ENCODE peak calls at places on chromosomes 5 and 9, in nine cellular contexts. T is fibroblast of pulmonary artery, Q is A673, S is left ventricle myocardium inferior, H is astrocyte of the spinal cord, N is foreskin fibroblast, K is neural crest cell, X is activated B cell treated with CpG ODN at 0.5 μM for 24 hours, F is progenitor cell of endocrine pancreas. A is an unnamed sample.

GRCh38 chr5:150860422-150860821 is 14.1 kb downstream of the IRGM start:
- DNase-seq in T (no peak), X (no peak), S (no peak), Q (no peak), N (no peak), H (no peak), F (no peak), K (no peak), A (peak)

GRCh38 chr5:113199122-113199905 is 222.7 kb downstream of the DCP2 start:
- DNase-seq in N (peak), K (no peak), Q (peak), F (no peak), H (peak), X (no peak), S (no peak), T (peak), A (no peak)

GRCh38 chr9:19342927-19343326 is 37.1 kb downstream of the RPS6 start:
- DNase-seq in T (peak), F (no peak), H (no peak), Q (no peak), S (no peak), X (no peak), N (no peak), K (no peak), A (no peak)

GRCh38 chr9:33187519-33188218 is 20.5 kb upstream of the B4GALT1 start:
- DNase-seq in X (no peak), H (peak), S (peak), F (no peak), T (peak), K (no peak), Q (no peak), N (peak), A (no peak)

GRCh38 chr9:130794923-130795495 is 40.0 kb upstream of the ABL1 start:
- DNase-seq in N (peak), H (no peak), T (peak), Q (no peak), X (no peak), K (no peak), F (no peak), S (no peak), A (no peak)

GRCh38 chr5:53089481-53089976 is 20.0 kb downstream of the MOCS2 start:
- DNase-seq in H (no peak), N (no peak), S (no peak), T (no peak), F (no peak), X (no peak), Q (no peak), K (no peak), A (no peak)

GRCh38 chr9:134571326-134571871 is 70.2 kb upstream of the COL5A1 start:
- DNase-seq in N (no peak), X (no peak), T (no peak), H (no peak), Q (peak), S (peak), K (no peak), F (peak), A (peak)

GRCh38 chr5:64603676-64604075 is 86.6 kb upstream of the SHISAL2B start:
- DNase-seq in F (no peak), K (no peak), X (no peak), S (no peak), T (no peak), Q (no peak), H (no peak), N (peak), A (no peak)

GRCh38 chr5:60842859-60843692 is 993 bp downstream of the ELOVL7 start:
- DNase-seq in K (peak), N (peak), X (no peak), S (no peak), T (no peak), Q (no peak), F (no peak), H (peak), A (no peak)

GRCh38 chr5:102771435-102771834 is 16.3 kb downstream of the PAM start:
- DNase-seq in X (no peak), S (no peak), H (no peak), N (no peak), K (no peak), Q (no peak), F (no peak), T (peak), A (no peak)

GRCh38 chr9:107153336-107153735 is 129.7 kb upstream of the RAD23B start:
- DNase-seq in F (no peak), T (no peak), N (peak), K (no peak), Q (no peak), S (no peak), H (peak), X (no peak), A (no peak)

GRCh38 chr5:90881626-90882150 is 323.1 kb downstream of the ADGRV1 start:
- DNase-seq in Q (no peak), H (no peak), F (no peak), T (no peak), K (no peak), X (no peak), N (no peak), S (no peak), A (no peak)

GRCh38 chr9:127162046-127162445 is 39.6 kb upstream of the ANGPTL2 start:
- DNase-seq in K (no peak), N (peak), F (no peak), H (no peak), S (no peak), X (no peak), Q (no peak), T (no peak), A (peak)

GRCh38 chr9:132647355-132647754 is 22.4 kb downstream of the DDX31 start:
- DNase-seq in T (peak), Q (no peak), H (peak), F (no peak), S (no peak), K (no peak), X (no peak), N (peak), A (no peak)

GRCh38 chr9:13436591-13436990 is 157.1 kb upstream of the MPDZ start:
- DNase-seq in N (no peak), F (no peak), H (no peak), X (no peak), Q (no peak), K (no peak), S (no peak), T (peak), A (no peak)

GRCh38 chr5:91998774-91999173 is 615.7 kb upstream of the ARRDC3 start:
- DNase-seq in T (no peak), Q (no peak), F (no peak), N (no peak), X (no peak), K (no peak), H (no peak), S (no peak), A (no peak)

GRCh38 chr5:102617857-102618187 is 119.0 kb upstream of the SLCO6A1 start:
- DNase-seq in F (no peak), N (no peak), H (no peak), X (no peak), Q (no peak), T (no peak), K (no peak), S (no peak), A (no peak)

GRCh38 chr9:20407013-20407412 is 215.3 kb downstream of the MLLT3 start:
- DNase-seq in X (no peak), Q (no peak), S (no peak), T (no peak), H (no peak), N (peak), F (no peak), K (no peak), A (no peak)

DNA sequence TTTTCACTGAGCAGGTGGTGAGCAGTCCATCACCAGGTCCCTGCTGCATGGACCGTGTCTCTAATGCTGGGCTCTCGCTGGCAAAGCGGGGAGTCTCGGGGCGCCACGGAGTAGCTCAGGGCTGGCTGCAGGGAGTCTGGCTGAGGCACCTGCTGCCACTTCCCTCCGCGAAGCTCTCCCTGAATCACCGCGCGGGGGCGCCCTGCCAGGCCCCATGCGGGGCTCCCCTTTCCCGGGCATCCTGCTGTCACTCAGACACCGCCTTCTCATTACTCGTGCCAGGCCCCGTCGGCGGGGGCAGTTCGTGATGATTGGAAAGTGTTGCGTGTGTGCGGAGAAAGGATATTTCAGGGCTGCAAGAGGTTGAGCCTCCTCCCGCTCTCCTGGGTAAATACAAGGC is 335.8 kb downstream of the IRX2 start:
- DNase-seq in T (no peak), S (no peak), H (no peak), K (no peak), Q (no peak), N (no peak), X (no peak), F (peak), A (no peak)
- TF ChIP-seq CTCF in T (no peak), S (no peak), H (no peak), K (peak), Q (no peak), N (no peak), X (no peak), F (peak), A (no peak)

DNA sequence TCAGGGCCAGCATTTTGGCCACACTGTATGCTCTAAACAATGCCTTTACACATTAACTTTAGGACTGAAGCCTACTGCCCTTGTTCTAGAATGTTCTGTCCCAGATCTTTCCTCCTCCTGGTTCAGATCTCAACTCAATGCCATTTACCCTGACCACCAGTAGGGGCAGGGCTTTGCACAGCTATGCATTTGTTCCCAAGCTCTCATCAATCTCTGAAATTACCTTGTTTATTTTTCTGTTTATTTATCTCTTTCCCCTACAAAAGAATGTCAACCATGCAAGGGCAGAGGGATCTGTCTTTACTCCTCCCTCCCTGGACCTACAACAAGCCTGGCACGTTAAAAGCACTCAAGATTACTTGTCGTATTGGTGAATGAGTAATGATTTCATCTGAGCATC is 612.9 kb downstream of the BNC2 start:
- DNase-seq in X (no peak), N (peak), F (no peak), H (no peak), Q (no peak), T (peak), K (no peak), S (no peak), A (no peak)
- TF ChIP-seq CTCF in X (no peak), N (peak), F (peak), H (peak), Q (peak), T (peak), K (peak), S (peak), A (peak)

GRCh38 chr5:36875051-36875788 is 1.3 kb upstream of the NIPBL start:
- DNase-seq in N (peak), T (peak), K (peak), Q (peak), F (peak), S (peak), H (peak), X (peak), A (no peak)

GRCh38 chr5:36874465-36874864 is 2.1 kb upstream of the NIPBL start:
- DNase-seq in X (no peak), H (peak), F (no peak), T (no peak), Q (peak), K (no peak), S (no peak), N (no peak), A (no peak)

GRCh38 chr5:36876965-36877666 is 547 bp downstream of the NIPBL start:
- DNase-seq in S (peak), Q (peak), K (peak), F (peak), N (peak), X (peak), T (peak), H (peak), A (peak)

GRCh38 chr5:36876389-36876964 is at the start of gene NIPBL:
- DNase-seq in S (peak), T (peak), Q (peak), X (peak), H (peak), N (peak), K (peak), F (peak), A (peak)

GRCh38 chr5:36875789-36876388 is 680 bp upstream of the NIPBL start:
- DNase-seq in X (peak), K (peak), F (peak), S (peak), N (peak), Q (peak), H (peak), T (peak), A (peak)
- TF ChIP-seq CTCF in X (no peak), K (peak), F (peak), S (peak), N (peak), Q (peak), H (peak), T (peak), A (peak)

GRCh38 chr5:68531970-68532369 is 316.4 kb downstream of the PIK3R1 start:
- DNase-seq in F (no peak), Q (no peak), T (no peak), H (no peak), K (no peak), S (no peak), X (no peak), N (no peak), A (no peak)
- TF ChIP-seq CTCF in F (no peak), Q (no peak), T (no peak), H (no peak), K (no peak), S (no peak), X (no peak), N (no peak), A (no peak)

DNA sequence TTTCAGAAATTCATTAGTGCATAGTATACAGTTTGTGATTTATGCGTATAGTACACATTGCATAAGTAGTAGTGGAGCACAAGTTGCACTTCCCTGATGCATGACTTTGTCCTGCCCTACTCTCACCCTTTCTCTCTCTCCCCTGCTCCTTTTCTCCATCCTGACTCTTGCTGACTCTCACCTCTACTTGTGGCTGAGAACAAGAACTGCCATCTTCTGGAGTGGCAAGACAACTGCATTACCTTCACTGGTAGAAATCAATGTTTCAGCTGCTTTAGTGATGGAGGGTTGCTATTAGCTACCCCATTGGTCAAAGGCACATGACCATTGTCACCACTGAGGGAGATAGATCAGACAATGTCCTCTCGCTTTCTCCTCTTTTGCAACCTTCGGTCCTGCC is 26.9 kb downstream of the SPEF2 start:
- DNase-seq in F (no peak), X (no peak), H (no peak), Q (no peak), S (no peak), N (peak), K (no peak), T (no peak), A (no peak)
- TF ChIP-seq CTCF in F (no peak), X (no peak), H (no peak), Q (no peak), S (no peak), N (no peak), K (no peak), T (no peak), A (no peak)

DNA sequence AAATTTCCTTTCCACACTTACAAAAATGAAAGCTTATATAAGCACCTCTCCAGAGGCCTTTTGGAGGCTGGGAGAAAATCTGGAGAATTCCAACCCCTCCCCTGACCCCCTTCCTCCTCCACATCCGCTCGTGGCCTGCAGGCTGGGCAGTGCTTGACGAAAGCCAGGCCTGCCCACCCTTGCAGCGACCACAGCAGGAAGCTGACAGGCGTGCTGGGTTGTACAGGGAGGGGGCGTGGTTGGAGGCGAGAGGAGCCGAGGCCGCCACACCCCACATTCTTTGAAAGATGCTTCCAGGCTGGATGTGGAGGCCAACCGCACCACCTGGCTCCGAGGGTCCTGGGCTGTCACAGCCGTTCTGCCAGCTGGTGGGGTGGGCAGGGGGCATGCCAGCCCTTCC is 47.8 kb upstream of the IER5L start:
- DNase-seq in N (peak), S (peak), K (no peak), Q (peak), X (no peak), T (peak), H (peak), F (no peak), A (peak)
- TF ChIP-seq CTCF in N (no peak), S (no peak), K (no peak), Q (no peak), X (no peak), T (no peak), H (no peak), F (no peak), A (no peak)

GRCh38 chr5:3741372-3741770 is 145.7 kb downstream of the IRX1 start:
- DNase-seq in S (no peak), F (no peak), N (no peak), K (no peak), H (no peak), X (no peak), T (no peak), Q (no peak), A (no peak)
- TF ChIP-seq CTCF in S (no peak), F (no peak), N (no peak), K (no peak), H (no peak), X (no peak), T (no peak), Q (no peak), A (no peak)

GRCh38 chr5:55231476-55232193 is 1.8 kb downstream of the CCNO start:
- DNase-seq in X (peak), S (no peak), F (peak), T (no peak), H (peak), N (peak), Q (no peak), K (peak), A (no peak)
- TF ChIP-seq CTCF in X (no peak), S (no peak), F (no peak), T (no peak), H (no peak), N (no peak), Q (no peak), K (peak), A (no peak)

DNA sequence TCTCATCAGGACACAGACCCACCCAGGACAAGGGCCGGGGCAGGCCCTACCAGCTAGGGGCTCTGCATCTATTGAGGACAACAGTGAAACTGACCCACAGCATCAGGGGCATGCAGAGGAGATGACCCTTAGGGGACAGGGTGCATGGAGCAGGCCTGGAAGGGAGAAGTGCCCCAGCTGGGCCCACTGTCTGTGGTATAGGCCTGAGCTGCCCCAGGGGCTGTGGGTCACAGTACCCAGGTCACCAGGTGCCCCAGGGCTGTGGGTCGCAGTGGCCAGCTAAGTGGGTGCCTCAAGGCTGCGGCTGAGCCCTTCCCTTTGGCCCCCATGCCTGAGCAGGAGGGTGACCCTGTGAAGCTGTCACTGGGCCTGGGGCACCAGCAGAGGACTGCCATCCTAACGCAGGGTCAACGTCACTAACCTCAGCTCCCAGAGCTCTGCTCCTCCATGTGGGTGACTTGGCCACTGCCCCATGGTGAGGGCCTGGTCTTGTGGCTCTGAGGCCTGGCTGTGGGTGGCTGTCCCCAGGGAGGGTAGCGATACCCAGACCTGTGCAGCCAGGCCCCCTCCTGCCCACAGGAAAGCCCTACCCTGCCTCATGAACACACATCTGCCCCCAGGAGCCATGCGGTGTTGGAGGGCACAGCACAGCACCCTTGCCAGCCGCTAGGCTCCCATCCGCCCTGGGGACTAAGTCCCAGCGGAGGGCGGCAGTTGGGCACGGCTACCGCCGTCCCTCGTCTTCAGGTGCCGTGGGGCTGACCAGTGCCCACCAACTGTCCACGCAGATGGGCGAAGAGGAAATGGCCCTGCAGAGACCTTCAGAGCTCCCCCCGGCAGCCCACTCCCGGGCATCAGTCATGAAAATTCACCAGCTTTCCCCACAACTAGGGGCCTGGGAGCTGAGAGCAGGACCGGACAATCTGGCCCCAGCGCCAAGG is 4.9 kb downstream of the EDF1 start:
- DNase-seq in T (no peak), N (no peak), H (no peak), S (peak), X (no peak), K (no peak), F (no peak), Q (no peak), A (no peak)
- TF ChIP-seq CTCF in T (no peak), N (no peak), H (no peak), S (no peak), X (no peak), K (no peak), F (no peak), Q (no peak), A (no peak)

DNA sequence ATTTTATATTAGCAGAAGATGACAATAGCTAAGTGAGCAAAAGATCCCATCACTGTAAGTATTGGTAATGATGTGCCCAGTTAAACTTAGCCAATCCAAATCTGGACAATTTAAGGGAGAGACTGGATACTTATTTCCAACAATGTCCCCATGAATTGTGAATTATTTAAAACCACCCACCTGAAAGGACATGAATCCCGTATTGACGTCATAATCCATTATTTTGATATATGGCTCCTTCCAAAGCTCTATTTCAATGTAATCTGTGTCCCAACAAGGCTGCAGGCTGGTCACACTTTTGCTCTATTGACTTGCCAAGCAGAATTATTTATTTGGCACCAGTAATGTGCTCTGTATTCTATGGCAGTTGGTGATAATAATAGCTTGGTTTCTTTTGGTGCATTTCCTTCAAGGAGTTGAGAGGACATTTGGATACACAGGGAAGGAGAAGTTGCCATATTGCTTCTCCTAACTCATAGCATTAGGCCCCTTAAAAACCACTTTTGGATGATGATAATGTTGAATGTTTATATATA is 157.2 kb downstream of the NMUR2 start:
- DNase-seq in Q (no peak), N (no peak), H (no peak), K (no peak), X (no peak), S (no peak), T (no peak), F (no peak), A (no peak)
- TF ChIP-seq CTCF in Q (no peak), N (no peak), H (no peak), K (no peak), X (no peak), S (no peak), T (no peak), F (no peak), A (no peak)

A was measured in osteocyte.